ENCODE peak calls at places on chromosome 18, in five cellular contexts. I, R, U, S and Q are unnamed samples.

GRCh38 chr18:8730080-8730827 is 24.9 kb downstream of the MTCL1 start:
- DNase-seq in S (peak), R (peak), U (peak), I (peak), Q (peak)

GRCh38 chr18:72652990-72653593 is 109.0 kb upstream of the CBLN2 start:
- DNase-seq in S (peak), R (peak), I (peak), U (peak), Q (peak)

GRCh38 chr18:60978338-60978737 is 354.9 kb upstream of the CDH20 start:
- DNase-seq in I (peak), R (no peak), U (peak), S (no peak), Q (peak)

GRCh38 chr18:159037-159652 is 788 bp downstream of the USP14 start:
- DNase-seq in U (peak), S (peak), R (peak), I (no peak), Q (peak)

GRCh38 chr18:77096936-77097886 is 35.4 kb downstream of the MBP start:
- DNase-seq in S (no peak), R (no peak), I (no peak), U (no peak), Q (no peak)

GRCh38 chr18:58202406-58202730 is 158.3 kb downstream of the NEDD4L start:
- DNase-seq in U (peak), R (no peak), I (peak), S (peak), Q (no peak)

GRCh38 chr18:32688821-32689220 is 84.0 kb downstream of the KLHL14 start:
- DNase-seq in S (no peak), R (no peak), I (no peak), U (no peak), Q (no peak)

GRCh38 chr18:5979971-5980457 is 84.7 kb upstream of the TMEM200C start:
- DNase-seq in U (no peak), S (no peak), R (no peak), I (no peak), Q (no peak)

GRCh38 chr18:75858754-75859153 is 431.3 kb upstream of the SMIM21 start:
- DNase-seq in S (no peak), U (no peak), R (no peak), I (no peak), Q (no peak)

GRCh38 chr18:7600036-7600435 is 32.9 kb downstream of the PTPRM start:
- DNase-seq in U (no peak), S (no peak), R (no peak), I (no peak), Q (no peak)

GRCh38 chr18:74682141-74682997 is 84.7 kb downstream of the ZNF407 start:
- DNase-seq in R (no peak), I (no peak), U (peak), S (no peak), Q (no peak)

GRCh38 chr18:54822872-54823845 is 5.1 kb upstream of the RAB27B start:
- DNase-seq in I (peak), S (peak), R (peak), U (peak), Q (peak)

GRCh38 chr18:10051877-10052631 is 138.2 kb downstream of the VAPA start:
- DNase-seq in S (no peak), U (peak), I (peak), R (no peak), Q (no peak)

GRCh38 chr18:45777393-45777792 is 48.1 kb upstream of the SIGLEC15 start:
- DNase-seq in R (no peak), I (peak), S (no peak), U (peak), Q (peak)

GRCh38 chr18:31399336-31400032 is 22.9 kb downstream of the DSG4 start:
- DNase-seq in R (no peak), U (peak), S (no peak), I (peak), Q (no peak)

GRCh38 chr18:75475228-75475627 is 47.7 kb upstream of the SMIM21 start:
- DNase-seq in I (peak), S (no peak), U (peak), R (peak), Q (no peak)

GRCh38 chr18:76553715-76554603 is 58.9 kb upstream of the ZNF516 start:
- DNase-seq in U (peak), S (no peak), I (no peak), R (no peak), Q (peak)

GRCh38 chr18:8507361-8507760 is 101.9 kb upstream of the RAB12 start:
- DNase-seq in R (peak), I (peak), U (peak), S (peak), Q (no peak)

GRCh38 chr18:11909597-11910026 is 1.5 kb upstream of the MPPE1 start:
- DNase-seq in I (no peak), R (no peak), U (peak), S (no peak), Q (peak)

GRCh38 chr18:50853863-50854271 is 25.1 kb upstream of the ME2 start:
- DNase-seq in I (peak), U (peak), R (peak), S (peak), Q (peak)

GRCh38 chr18:9673296-9674251 is 34.5 kb upstream of the RAB31 start:
- DNase-seq in U (peak), S (peak), I (peak), R (peak), Q (peak)

GRCh38 chr18:25360301-25360899 is 8.4 kb upstream of the ZNF521 start:
- DNase-seq in R (no peak), U (no peak), I (no peak), S (no peak), Q (no peak)

GRCh38 chr18:36045241-36045999 is 21.9 kb downstream of the RPRD1A start:
- DNase-seq in S (no peak), R (no peak), U (no peak), I (no peak), Q (no peak)

GRCh38 chr18:44943201-44943881 is 262.7 kb downstream of the SETBP1 start:
- DNase-seq in I (peak), U (peak), S (no peak), R (no peak), Q (no peak)

GRCh38 chr18:13139885-13140450 is 78.6 kb upstream of the LDLRAD4 start:
- DNase-seq in S (peak), U (no peak), I (no peak), R (peak), Q (no peak)
- TF ChIP-seq CTCF in S (peak), U (no peak), I (no peak), R (no peak), Q (no peak)

GRCh38 chr18:62332437-62332816 is 7.3 kb downstream of the TNFRSF11A start:
- DNase-seq in S (no peak), I (no peak), R (no peak), U (no peak), Q (no peak)

GRCh38 chr18:62328775-62329525 is 3.8 kb downstream of the TNFRSF11A start:
- DNase-seq in U (no peak), I (no peak), R (no peak), S (no peak), Q (no peak)

GRCh38 chr18:62327977-62328376 is 2.9 kb downstream of the TNFRSF11A start:
- DNase-seq in R (no peak), S (no peak), U (no peak), I (no peak), Q (no peak)

GRCh38 chr18:62331581-62332436 is 6.7 kb downstream of the TNFRSF11A start:
- DNase-seq in S (no peak), R (no peak), I (peak), U (peak), Q (no peak)

GRCh38 chr18:62329676-62330454 is 4.8 kb downstream of the TNFRSF11A start:
- DNase-seq in S (no peak), I (peak), R (no peak), U (peak), Q (no peak)
- H3K27ac ChIP-seq in S (no peak), I (peak), R (no peak), U (no peak), Q (no peak)

GRCh38 chr18:78154444-78154843 is 825.2 kb upstream of the SALL3 start:
- DNase-seq in U (no peak), I (no peak), S (no peak), R (no peak), Q (no peak)
- TF ChIP-seq CTCF in U (no peak), I (no peak), S (no peak), R (no peak), Q (no peak)

GRCh38 chr18:13184396-13184795 is 34.2 kb upstream of the LDLRAD4 start:
- DNase-seq in R (no peak), U (no peak), I (no peak), S (no peak), Q (no peak)

GRCh38 chr18:13183790-13184189 is 34.8 kb upstream of the LDLRAD4 start:
- DNase-seq in S (no peak), R (no peak), U (no peak), I (no peak), Q (no peak)

GRCh38 chr18:13181765-13182164 is 36.8 kb upstream of the LDLRAD4 start:
- DNase-seq in I (no peak), U (no peak), R (no peak), S (no peak), Q (no peak)

GRCh38 chr18:13185675-13186198 is 32.8 kb upstream of the LDLRAD4 start:
- DNase-seq in R (no peak), U (no peak), S (no peak), I (no peak), Q (no peak)

GRCh38 chr18:13183359-13183758 is 35.2 kb upstream of the LDLRAD4 start:
- DNase-seq in I (no peak), S (no peak), U (no peak), R (no peak), Q (no peak)
- H3K27ac ChIP-seq in I (no peak), S (no peak), U (no peak), R (no peak), Q (no peak)

GRCh38 chr18:79355433-79356335 is 40.0 kb upstream of the NFATC1 start:
- DNase-seq in U (no peak), S (no peak), R (no peak), I (no peak), Q (no peak)

GRCh38 chr18:79352432-79352831 is 43.3 kb upstream of the NFATC1 start:
- DNase-seq in U (no peak), I (no peak), R (no peak), S (no peak), Q (no peak)

GRCh38 chr18:79354350-79354749 is 41.4 kb upstream of the NFATC1 start:
- DNase-seq in R (no peak), U (no peak), S (no peak), I (no peak), Q (no peak)

GRCh38 chr18:79356435-79356834 is 39.3 kb upstream of the NFATC1 start:
- DNase-seq in S (no peak), R (no peak), U (no peak), I (no peak), Q (no peak)

DNA sequence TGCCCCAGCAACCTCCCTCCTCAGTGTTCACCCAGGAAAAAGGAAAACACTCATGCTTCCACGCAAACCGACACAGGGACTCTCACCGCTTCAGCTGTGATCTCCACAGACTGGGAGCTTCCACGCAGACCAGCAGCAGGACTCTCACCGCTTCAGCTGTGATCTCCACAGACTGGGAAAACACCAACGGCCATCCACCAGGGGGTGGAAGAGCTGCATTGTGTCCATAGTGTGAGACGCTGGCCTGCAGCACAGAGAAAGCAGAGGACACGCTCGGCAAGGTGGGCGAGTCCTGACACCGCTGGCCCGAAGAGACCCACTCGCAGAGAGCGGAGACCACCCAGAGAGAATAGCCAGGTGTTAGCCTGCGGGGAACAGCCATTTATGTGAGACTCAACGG is 42.5 kb upstream of the NFATC1 start:
- DNase-seq in R (no peak), U (no peak), S (peak), I (peak), Q (no peak)
- TF ChIP-seq CTCF in R (no peak), U (peak), S (peak), I (peak), Q (no peak)